ENCODE peak calls at places on chromosomes 13 and 19, in six cellular contexts. E is keratinocyte, O is psoas muscle, B is BJ, Z is retinal pigment epithelial cell, W is tibial nerve. L is an unnamed sample.

GRCh38 chr13:25619897-25620296 is 248.1 kb downstream of the ATP8A2 start:
- DNase-seq in Z (no peak), E (no peak), O (no peak), W (no peak), B (no peak), L (no peak)

GRCh38 chr13:80654638-80655249 is 313.8 kb upstream of the SPRY2 start:
- DNase-seq in W (no peak), O (no peak), E (no peak), Z (no peak), B (no peak), L (no peak)

GRCh38 chr13:40812102-40812501 is 22.7 kb downstream of the SLC25A15 start:
- DNase-seq in O (no peak), Z (no peak), E (no peak), B (no peak), W (no peak), L (no peak)

GRCh38 chr13:37001921-37002250 is 1.3 kb downstream of the EXOSC8 start:
- DNase-seq in W (no peak), E (no peak), B (no peak), Z (no peak), O (no peak), L (no peak)

GRCh38 chr13:37407156-37407555 is 191.4 kb downstream of the POSTN start:
- DNase-seq in W (no peak), Z (no peak), O (no peak), B (no peak), E (no peak), L (no peak)

GRCh38 chr19:35347171-35347929 is at the start of gene FFAR1:
- DNase-seq in Z (no peak), E (no peak), O (no peak), B (no peak), W (peak), L (no peak)

GRCh38 chr19:17841371-17841809 is 6.4 kb downstream of the JAK3 start:
- DNase-seq in B (no peak), W (no peak), O (no peak), Z (no peak), E (no peak), L (no peak)

GRCh38 chr13:71712988-71713653 is 153.9 kb downstream of the DACH1 start:
- DNase-seq in Z (peak), B (no peak), E (no peak), O (no peak), W (no peak), L (no peak)

GRCh38 chr13:50679321-50679720 is 164.2 kb downstream of the DLEU7 start:
- DNase-seq in Z (no peak), O (no peak), B (peak), W (no peak), E (no peak), L (no peak)

GRCh38 chr13:109271061-109271460 is 515.3 kb downstream of the IRS2 start:
- DNase-seq in W (no peak), E (no peak), Z (no peak), B (no peak), O (no peak), L (no peak)

GRCh38 chr19:18456974-18457373 is 19.0 kb upstream of the ISYNA1 start:
- DNase-seq in W (peak), B (no peak), E (no peak), O (peak), Z (peak), L (no peak)

GRCh38 chr13:97028441-97029299 is 34.4 kb upstream of the OXGR1 start:
- DNase-seq in Z (no peak), W (peak), E (no peak), B (no peak), O (peak), L (no peak)

GRCh38 chr13:97026759-97027555 is 32.7 kb upstream of the OXGR1 start:
- DNase-seq in B (no peak), W (no peak), E (no peak), Z (no peak), O (no peak), L (no peak)

DNA sequence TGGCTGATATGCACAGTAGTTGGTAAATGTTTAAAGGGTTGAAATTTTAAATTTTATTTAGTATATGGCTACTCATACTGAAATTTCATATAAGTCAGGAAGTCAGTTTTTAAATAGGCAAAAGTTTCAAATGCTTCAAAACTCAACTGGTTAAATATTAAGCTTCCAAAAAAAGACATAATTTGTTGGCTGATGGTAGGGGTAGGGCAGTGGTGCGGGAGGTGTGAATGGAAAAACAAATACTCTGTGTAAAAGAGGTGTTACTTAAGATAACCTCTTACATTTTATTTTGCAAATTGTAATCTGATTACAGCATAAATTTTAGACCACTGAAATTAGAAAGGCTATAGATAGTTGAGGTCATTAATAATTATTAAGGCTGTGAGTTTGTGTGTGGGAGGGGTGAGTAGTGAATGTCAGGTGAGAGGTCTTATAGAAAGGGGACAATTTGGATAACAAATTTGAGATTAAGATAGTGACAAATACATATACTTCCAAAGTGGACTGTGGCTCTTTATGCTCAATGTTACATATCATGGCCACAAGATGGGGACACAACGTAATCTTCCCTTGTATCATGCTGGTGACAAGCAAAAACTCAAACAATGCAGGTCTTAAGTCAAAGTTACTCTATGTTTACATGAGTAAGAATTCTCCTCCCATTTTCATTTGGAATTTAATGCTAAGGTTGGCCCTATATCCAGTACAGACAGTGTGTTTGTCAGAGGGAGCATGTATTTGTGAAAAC is 36.6 kb upstream of the OXGR1 start:
- DNase-seq in W (no peak), E (no peak), O (no peak), Z (peak), B (no peak), L (no peak)
- TF ChIP-seq CTCF in W (peak), E (peak), O (no peak), Z (peak), B (peak), L (peak)

GRCh38 chr13:30061217-30061616 is 210.8 kb upstream of the UBL3 start:
- DNase-seq in W (no peak), E (no peak), O (no peak), B (no peak), Z (no peak), L (no peak)
- H3K4me3 ChIP-seq in W (no peak), E (no peak), O (no peak), B (no peak), Z (no peak), L (no peak)

DNA sequence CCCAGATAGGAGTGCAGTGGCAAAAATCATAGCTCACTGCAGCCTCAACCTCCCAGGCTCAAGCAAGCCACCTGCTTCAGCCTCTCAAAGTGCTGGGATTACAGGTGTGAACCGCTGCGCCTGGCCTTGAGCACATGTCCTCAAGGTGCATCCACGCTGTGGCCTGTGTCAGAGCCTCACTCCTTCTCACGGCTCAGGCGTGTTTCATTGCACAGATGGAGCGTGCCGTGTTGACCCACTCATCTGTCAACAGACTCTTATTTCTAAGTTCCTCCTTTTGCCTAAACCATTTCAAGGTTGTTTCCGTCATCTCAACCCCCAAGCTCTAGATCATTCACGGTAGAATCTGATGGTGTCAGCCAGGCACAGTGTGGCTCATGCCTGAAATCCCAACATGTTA is 28.2 kb downstream of the ATP8B3 start:
- DNase-seq in E (no peak), O (no peak), Z (no peak), W (no peak), B (no peak), L (no peak)
- TF ChIP-seq CTCF in E (no peak), O (no peak), Z (no peak), W (no peak), B (no peak), L (no peak)

GRCh38 chr19:4152241-4152998 is 1.0 kb upstream of the CREB3L3 start:
- DNase-seq in E (no peak), B (no peak), Z (no peak), W (no peak), O (no peak), L (no peak)
- H3K4me3 ChIP-seq in E (no peak), B (no peak), Z (no peak), W (no peak), O (no peak), L (no peak)

DNA sequence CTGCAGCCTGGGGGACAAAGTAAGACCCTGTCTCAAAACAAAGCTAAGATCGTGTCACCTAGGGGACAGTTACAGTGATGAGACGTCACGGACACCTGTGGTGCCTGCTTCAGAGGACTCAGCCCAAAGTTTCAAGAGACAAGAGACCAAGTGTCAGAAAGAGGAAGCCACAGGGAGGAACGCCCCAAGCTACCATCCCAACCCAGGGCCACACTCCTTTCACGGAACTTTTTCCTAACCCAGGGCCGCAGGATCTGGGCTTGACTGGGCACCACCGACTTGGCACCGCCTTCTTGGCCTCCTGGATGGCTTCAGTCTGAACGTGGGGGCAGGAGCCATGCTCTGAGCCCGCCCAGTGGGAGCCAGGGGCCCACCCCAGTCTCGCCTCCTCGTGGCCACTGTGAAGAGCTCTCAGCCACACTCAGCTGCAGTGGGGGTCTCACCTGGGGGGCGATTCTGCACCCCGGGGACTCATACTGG is 8.5 kb downstream of the MOB3A start:
- DNase-seq in O (no peak), Z (no peak), B (no peak), E (no peak), W (no peak), L (no peak)
- TF ChIP-seq CTCF in O (no peak), Z (no peak), B (no peak), E (no peak), W (no peak), L (no peak)

GRCh38 chr13:23575632-23576031 is 5.4 kb downstream of the TNFRSF19 start:
- DNase-seq in B (no peak), W (no peak), O (no peak), E (no peak), Z (no peak), L (no peak)
- H3K4me3 ChIP-seq in B (no peak), W (no peak), O (no peak), E (no peak), Z (no peak), L (no peak)

GRCh38 chr19:29262085-29262484 is 49.1 kb upstream of the UQCRFS1 start:
- DNase-seq in O (no peak), Z (no peak), B (no peak), E (no peak), W (no peak), L (no peak)

GRCh38 chr19:29259153-29259552 is 46.2 kb upstream of the UQCRFS1 start:
- DNase-seq in E (no peak), O (no peak), B (no peak), Z (no peak), W (no peak), L (no peak)

GRCh38 chr19:29259867-29260281 is 46.9 kb upstream of the UQCRFS1 start:
- DNase-seq in B (no peak), Z (no peak), W (no peak), E (no peak), O (peak), L (no peak)

GRCh38 chr19:29263305-29264080 is 50.5 kb upstream of the UQCRFS1 start:
- DNase-seq in O (peak), B (no peak), E (no peak), W (peak), Z (no peak), L (no peak)

GRCh38 chr19:29260477-29261317 is 47.7 kb upstream of the UQCRFS1 start:
- DNase-seq in W (no peak), Z (no peak), E (no peak), O (peak), B (no peak), L (no peak)
- TF ChIP-seq CTCF in W (no peak), Z (peak), E (peak), O (peak), B (peak), L (peak)

GRCh38 chr19:55076321-55076720 is 652 bp downstream of the EPS8L1 start:
- DNase-seq in Z (no peak), W (no peak), E (no peak), O (no peak), B (no peak), L (no peak)
- H3K4me3 ChIP-seq in Z (no peak), W (no peak), E (peak), O (no peak), B (no peak), L (peak)

L was measured in kidney epithelial cell.